ENCODE peak calls at places on chromosomes 13 and 19, in six cellular contexts. One of them, this sample, is unnamed. For H3K4me1 and H3K27me3, the result is how much of the 10 kb centered on the place peaks cover.

GRCh38 chr19:48480151-48480475 is 10.9 kb downstream of the CYTH2 start:
- DNase-seq in heart left ventricle: peak
- DNase-seq in CD8-positive, alpha-beta T cell: no peak
- DNase-seq in right cardiac atrium: peak
- DNase-seq in vagina: no peak
- DNase-seq in left ventricle myocardium inferior: peak
- DNase-seq in this sample: peak

GRCh38 chr13:33787051-33787591 is 30.8 kb upstream of the RFC3 start:
- DNase-seq in heart left ventricle: no peak
- DNase-seq in CD8-positive, alpha-beta T cell: no peak
- DNase-seq in right cardiac atrium: no peak
- DNase-seq in vagina: no peak
- DNase-seq in left ventricle myocardium inferior: no peak
- DNase-seq in this sample: no peak

GRCh38 chr13:34863360-34864135 is 78.5 kb upstream of the NBEA start:
- DNase-seq in heart left ventricle: no peak
- DNase-seq in CD8-positive, alpha-beta T cell: no peak
- DNase-seq in right cardiac atrium: no peak
- DNase-seq in vagina: no peak
- DNase-seq in left ventricle myocardium inferior: no peak
- DNase-seq in this sample: no peak

GRCh38 chr19:19550454-19550842 is 12.4 kb downstream of the CILP2 start:
- DNase-seq in heart left ventricle: no peak
- DNase-seq in CD8-positive, alpha-beta T cell: no peak
- DNase-seq in right cardiac atrium: no peak
- DNase-seq in vagina: no peak
- DNase-seq in left ventricle myocardium inferior: no peak
- DNase-seq in this sample: no peak

GRCh38 chr13:23544668-23545067 is 25.5 kb upstream of the TNFRSF19 start:
- DNase-seq in heart left ventricle: no peak
- DNase-seq in CD8-positive, alpha-beta T cell: no peak
- DNase-seq in right cardiac atrium: no peak
- DNase-seq in vagina: no peak
- DNase-seq in left ventricle myocardium inferior: no peak
- DNase-seq in this sample: no peak

GRCh38 chr19:2188708-2189385 is 25.1 kb downstream of the DOT1L start:
- DNase-seq in heart left ventricle: no peak
- DNase-seq in CD8-positive, alpha-beta T cell: no peak
- DNase-seq in right cardiac atrium: no peak
- DNase-seq in vagina: no peak
- DNase-seq in left ventricle myocardium inferior: no peak
- DNase-seq in this sample: no peak

GRCh38 chr19:51096473-51097165 is 11.6 kb downstream of the CTU1 start:
- DNase-seq in heart left ventricle: no peak
- DNase-seq in CD8-positive, alpha-beta T cell: no peak
- DNase-seq in right cardiac atrium: no peak
- DNase-seq in vagina: no peak
- DNase-seq in left ventricle myocardium inferior: no peak
- DNase-seq in this sample: peak

GRCh38 chr13:43285891-43286602 is 262.7 kb downstream of the DNAJC15 start:
- DNase-seq in heart left ventricle: no peak
- DNase-seq in CD8-positive, alpha-beta T cell: no peak
- DNase-seq in right cardiac atrium: no peak
- DNase-seq in vagina: no peak
- DNase-seq in left ventricle myocardium inferior: no peak
- DNase-seq in this sample: no peak

GRCh38 chr13:36806102-36806501 is 12.9 kb upstream of the RFXAP start:
- DNase-seq in heart left ventricle: no peak
- DNase-seq in CD8-positive, alpha-beta T cell: no peak
- DNase-seq in right cardiac atrium: no peak
- DNase-seq in vagina: no peak
- DNase-seq in left ventricle myocardium inferior: no peak
- DNase-seq in this sample: no peak

GRCh38 chr13:91741925-91742324 is 343.5 kb downstream of the GPC5 start:
- DNase-seq in heart left ventricle: no peak
- DNase-seq in CD8-positive, alpha-beta T cell: no peak
- DNase-seq in right cardiac atrium: no peak
- DNase-seq in vagina: no peak
- DNase-seq in left ventricle myocardium inferior: no peak
- DNase-seq in this sample: no peak

GRCh38 chr13:51643114-51643881 is 59.0 kb downstream of the WDFY2 start:
- DNase-seq in heart left ventricle: no peak
- DNase-seq in CD8-positive, alpha-beta T cell: no peak
- DNase-seq in right cardiac atrium: no peak
- DNase-seq in vagina: no peak
- DNase-seq in left ventricle myocardium inferior: no peak
- DNase-seq in this sample: no peak

GRCh38 chr13:75637101-75637774 is 1.1 kb downstream of the LMO7 start:
- DNase-seq in heart left ventricle: no peak
- DNase-seq in CD8-positive, alpha-beta T cell: no peak
- DNase-seq in right cardiac atrium: no peak
- DNase-seq in vagina: no peak
- DNase-seq in left ventricle myocardium inferior: no peak
- DNase-seq in this sample: no peak

GRCh38 chr13:40215747-40216146 is 450.7 kb downstream of the FOXO1 start:
- DNase-seq in heart left ventricle: no peak
- DNase-seq in CD8-positive, alpha-beta T cell: no peak
- DNase-seq in right cardiac atrium: no peak
- DNase-seq in vagina: no peak
- DNase-seq in left ventricle myocardium inferior: no peak
- DNase-seq in this sample: no peak

GRCh38 chr19:46428278-46429141 is at the start of gene PNMA8C:
- DNase-seq in heart left ventricle: peak
- DNase-seq in CD8-positive, alpha-beta T cell: peak
- DNase-seq in right cardiac atrium: peak
- DNase-seq in vagina: no peak
- DNase-seq in left ventricle myocardium inferior: peak
- DNase-seq in this sample: peak

GRCh38 chr13:52812941-52813340 is 35.5 kb downstream of the PCDH8 start:
- DNase-seq in heart left ventricle: no peak
- DNase-seq in CD8-positive, alpha-beta T cell: no peak
- DNase-seq in right cardiac atrium: no peak
- DNase-seq in vagina: no peak
- DNase-seq in left ventricle myocardium inferior: no peak
- DNase-seq in this sample: no peak

GRCh38 chr19:56291857-56292256 is 19.3 kb downstream of the EDDM13 start:
- DNase-seq in heart left ventricle: no peak
- DNase-seq in CD8-positive, alpha-beta T cell: no peak
- DNase-seq in right cardiac atrium: no peak
- DNase-seq in vagina: no peak
- DNase-seq in left ventricle myocardium inferior: no peak
- DNase-seq in this sample: no peak

GRCh38 chr13:48504606-48505369 is 28.1 kb downstream of the RCBTB2 start:
- DNase-seq in heart left ventricle: no peak
- DNase-seq in CD8-positive, alpha-beta T cell: no peak
- DNase-seq in right cardiac atrium: no peak
- DNase-seq in vagina: no peak
- DNase-seq in left ventricle myocardium inferior: no peak
- DNase-seq in this sample: no peak

GRCh38 chr19:39692166-39692565 is 12.1 kb upstream of the LGALS14 start:
- DNase-seq in heart left ventricle: no peak
- DNase-seq in CD8-positive, alpha-beta T cell: no peak
- DNase-seq in right cardiac atrium: no peak
- DNase-seq in vagina: no peak
- DNase-seq in left ventricle myocardium inferior: no peak
- DNase-seq in this sample: no peak

GRCh38 chr19:39704181-39705044 is at the start of gene LGALS14:
- DNase-seq in heart left ventricle: no peak
- DNase-seq in CD8-positive, alpha-beta T cell: no peak
- DNase-seq in right cardiac atrium: no peak
- DNase-seq in vagina: no peak
- DNase-seq in left ventricle myocardium inferior: no peak
- DNase-seq in this sample: no peak

GRCh38 chr13:111281751-111282311 is 38.6 kb upstream of the TEX29 start:
- DNase-seq in heart left ventricle: peak
- DNase-seq in CD8-positive, alpha-beta T cell: no peak
- DNase-seq in right cardiac atrium: no peak
- DNase-seq in vagina: no peak
- DNase-seq in left ventricle myocardium inferior: no peak
- DNase-seq in this sample: no peak

GRCh38 chr19:55526216-55527196 is 10.4 kb downstream of the SBK2 start:
- DNase-seq in heart left ventricle: peak
- DNase-seq in CD8-positive, alpha-beta T cell: no peak
- DNase-seq in right cardiac atrium: peak
- DNase-seq in vagina: no peak
- DNase-seq in left ventricle myocardium inferior: peak
- DNase-seq in this sample: no peak

GRCh38 chr19:3670258-3670795 is 29.9 kb downstream of the PIP5K1C start:
- DNase-seq in heart left ventricle: peak
- DNase-seq in CD8-positive, alpha-beta T cell: no peak
- DNase-seq in right cardiac atrium: peak
- DNase-seq in vagina: no peak
- DNase-seq in left ventricle myocardium inferior: peak
- DNase-seq in this sample: peak

GRCh38 chr19:44582581-44583265 is 30.6 kb upstream of the IGSF23 start:
- DNase-seq in heart left ventricle: no peak
- DNase-seq in CD8-positive, alpha-beta T cell: no peak
- DNase-seq in right cardiac atrium: peak
- DNase-seq in vagina: no peak
- DNase-seq in left ventricle myocardium inferior: no peak
- DNase-seq in this sample: no peak

GRCh38 chr13:112885242-112885781 is 83.7 kb upstream of the MCF2L start:
- DNase-seq in heart left ventricle: no peak
- DNase-seq in CD8-positive, alpha-beta T cell: no peak
- DNase-seq in right cardiac atrium: no peak
- DNase-seq in vagina: no peak
- DNase-seq in left ventricle myocardium inferior: no peak
- DNase-seq in this sample: no peak

GRCh38 chr13:112883241-112883945 is 85.6 kb upstream of the MCF2L start:
- DNase-seq in heart left ventricle: no peak
- DNase-seq in CD8-positive, alpha-beta T cell: no peak
- DNase-seq in right cardiac atrium: no peak
- DNase-seq in vagina: no peak
- DNase-seq in left ventricle myocardium inferior: no peak
- DNase-seq in this sample: no peak

GRCh38 chr13:112887151-112887550 is 81.9 kb upstream of the MCF2L start:
- DNase-seq in heart left ventricle: no peak
- DNase-seq in CD8-positive, alpha-beta T cell: no peak
- DNase-seq in right cardiac atrium: no peak
- DNase-seq in vagina: no peak
- DNase-seq in left ventricle myocardium inferior: no peak
- DNase-seq in this sample: peak

GRCh38 chr13:112887557-112887991 is 81.4 kb upstream of the MCF2L start:
- DNase-seq in heart left ventricle: no peak
- DNase-seq in CD8-positive, alpha-beta T cell: no peak
- DNase-seq in right cardiac atrium: no peak
- DNase-seq in vagina: no peak
- DNase-seq in left ventricle myocardium inferior: no peak
- DNase-seq in this sample: peak

DNA sequence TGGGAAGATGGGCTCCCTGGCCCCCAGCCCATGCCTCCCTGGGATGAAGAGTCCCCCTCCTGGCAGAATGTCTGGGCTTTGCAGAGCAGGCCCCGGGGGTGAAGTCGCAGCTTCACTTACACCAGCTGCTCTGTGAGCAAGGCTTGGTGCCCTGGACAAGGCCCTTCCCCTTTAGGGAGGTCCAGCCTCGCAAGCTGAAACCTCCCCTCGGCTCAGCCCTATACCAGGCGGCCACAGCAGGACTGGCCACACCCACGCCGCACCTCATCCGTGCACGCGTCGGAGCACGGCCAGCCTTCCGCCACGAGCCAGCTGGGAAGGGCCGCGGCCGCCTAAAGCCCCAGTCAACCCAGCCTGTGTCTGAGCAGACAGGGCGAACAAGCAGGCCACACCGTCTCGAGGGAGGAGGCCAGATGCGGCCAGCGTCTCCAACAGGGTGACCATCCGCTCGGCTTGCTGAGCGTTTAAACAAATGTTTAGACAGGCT is 83.2 kb upstream of the MCF2L start:
- DNase-seq in heart left ventricle: peak
- DNase-seq in CD8-positive, alpha-beta T cell: no peak
- DNase-seq in right cardiac atrium: peak
- DNase-seq in vagina: no peak
- DNase-seq in left ventricle myocardium inferior: peak
- DNase-seq in this sample: peak
- H3K4me3 ChIP-seq in heart left ventricle: peak
- H3K4me3 ChIP-seq in CD8-positive, alpha-beta T cell: no peak
- H3K4me3 ChIP-seq in right cardiac atrium: no peak
- H3K4me3 ChIP-seq in vagina: no peak
- H3K4me3 ChIP-seq in left ventricle myocardium inferior: peak
- H3K4me3 ChIP-seq in this sample: no peak

GRCh38 chr19:18298601-18299000 is 17.2 kb upstream of the JUND start:
- DNase-seq in heart left ventricle: no peak
- DNase-seq in CD8-positive, alpha-beta T cell: no peak
- DNase-seq in right cardiac atrium: no peak
- DNase-seq in vagina: no peak
- DNase-seq in left ventricle myocardium inferior: no peak
- DNase-seq in this sample: no peak
- H3K4me1 ChIP-seq in heart left ventricle: under half
- H3K4me1 ChIP-seq in CD8-positive, alpha-beta T cell: under half
- H3K4me1 ChIP-seq in right cardiac atrium: under half
- H3K4me1 ChIP-seq in vagina: under half
- H3K4me1 ChIP-seq in left ventricle myocardium inferior: under half
- H3K4me1 ChIP-seq in this sample: under half

GRCh38 chr13:26026211-26026610 is 25.6 kb downstream of the SHISA2 start:
- DNase-seq in heart left ventricle: no peak
- DNase-seq in CD8-positive, alpha-beta T cell: no peak
- DNase-seq in right cardiac atrium: no peak
- DNase-seq in vagina: peak
- DNase-seq in left ventricle myocardium inferior: no peak
- DNase-seq in this sample: no peak

GRCh38 chr13:26025196-26025595 is 26.6 kb downstream of the SHISA2 start:
- DNase-seq in heart left ventricle: no peak
- DNase-seq in CD8-positive, alpha-beta T cell: no peak
- DNase-seq in right cardiac atrium: no peak
- DNase-seq in vagina: no peak
- DNase-seq in left ventricle myocardium inferior: no peak
- DNase-seq in this sample: no peak

GRCh38 chr13:26022538-26023292 is 29.1 kb downstream of the SHISA2 start:
- DNase-seq in heart left ventricle: peak
- DNase-seq in CD8-positive, alpha-beta T cell: no peak
- DNase-seq in right cardiac atrium: peak
- DNase-seq in vagina: no peak
- DNase-seq in left ventricle myocardium inferior: peak
- DNase-seq in this sample: peak

GRCh38 chr13:26024558-26024957 is 27.3 kb downstream of the SHISA2 start:
- DNase-seq in heart left ventricle: no peak
- DNase-seq in CD8-positive, alpha-beta T cell: no peak
- DNase-seq in right cardiac atrium: peak
- DNase-seq in vagina: no peak
- DNase-seq in left ventricle myocardium inferior: no peak
- DNase-seq in this sample: no peak

DNA sequence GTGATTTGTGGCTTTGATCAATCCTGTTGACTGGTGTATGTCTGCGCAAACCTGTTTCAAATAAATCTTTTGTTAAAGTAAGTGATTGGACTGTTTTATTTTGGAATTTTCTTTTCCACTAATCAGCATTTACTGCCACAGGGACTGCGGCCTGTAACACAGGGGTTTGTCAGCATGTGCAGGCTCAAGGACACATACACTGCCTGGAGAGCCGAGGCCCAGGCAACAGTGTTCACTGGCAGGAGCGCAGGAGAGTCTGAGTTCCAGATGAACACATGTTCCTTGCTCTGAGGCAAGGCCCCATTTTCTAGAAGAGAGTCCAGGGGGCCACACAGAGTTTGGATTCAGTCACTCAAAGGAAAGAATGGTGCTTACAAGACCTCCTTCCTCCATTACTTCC is 26.0 kb downstream of the SHISA2 start:
- DNase-seq in heart left ventricle: no peak
- DNase-seq in CD8-positive, alpha-beta T cell: no peak
- DNase-seq in right cardiac atrium: no peak
- DNase-seq in vagina: no peak
- DNase-seq in left ventricle myocardium inferior: no peak
- DNase-seq in this sample: no peak
- H3K27me3 ChIP-seq in heart left ventricle: under half
- H3K27me3 ChIP-seq in CD8-positive, alpha-beta T cell: under half
- H3K27me3 ChIP-seq in right cardiac atrium: under half
- H3K27me3 ChIP-seq in vagina: under half
- H3K27me3 ChIP-seq in left ventricle myocardium inferior: under half
- H3K27me3 ChIP-seq in this sample: under half

GRCh38 chr19:41994521-41994971 is 516 bp upstream of the ATP1A3 start:
- DNase-seq in heart left ventricle: no peak
- DNase-seq in CD8-positive, alpha-beta T cell: no peak
- DNase-seq in right cardiac atrium: no peak
- DNase-seq in vagina: no peak
- DNase-seq in left ventricle myocardium inferior: no peak
- DNase-seq in this sample: no peak
- H3K4me3 ChIP-seq in heart left ventricle: peak
- H3K4me3 ChIP-seq in CD8-positive, alpha-beta T cell: peak
- H3K4me3 ChIP-seq in right cardiac atrium: peak
- H3K4me3 ChIP-seq in vagina: peak
- H3K4me3 ChIP-seq in left ventricle myocardium inferior: peak
- H3K4me3 ChIP-seq in this sample: no peak

This sample was measured in aorta.